ENCODE peak calls at places on chromosomes 12 and 14, in seven cellular contexts. N is H1, H is HepG2, U is A549, F is GM12878, Y is HCT116, K is SK-N-SH. J is an unnamed sample.

GRCh38 chr14:101507306-101508150 is 53.8 kb upstream of the DIO3 start:
- DNase-seq in U (no peak), H (no peak), Y (no peak), F (no peak), N (no peak), K (no peak), J (no peak)

GRCh38 chr12:42446761-42447160 is 120.8 kb downstream of the PPHLN1 start:
- DNase-seq in N (peak; percentile 33), Y (no peak), H (no peak), F (no peak), K (no peak), U (no peak), J (no peak)

GRCh38 chr14:63224196-63224595 is 20.0 kb downstream of the RHOJ start:
- DNase-seq in F (no peak), K (no peak), U (no peak), H (no peak), N (no peak), Y (no peak), J (no peak)

GRCh38 chr12:5685935-5686334 is 254.0 kb downstream of the NTF3 start:
- DNase-seq in F (no peak), N (no peak), Y (no peak), K (no peak), H (no peak), U (no peak), J (no peak)

GRCh38 chr12:132489078-132489601 is 811 bp upstream of the FBRSL1 start:
- DNase-seq in Y (no peak), F (no peak), H (no peak), U (no peak), K (no peak), N (no peak), J (peak; percentile 90)

GRCh38 chr14:21408152-21408551 is 24.3 kb upstream of the SUPT16H start:
- DNase-seq in Y (no peak), U (peak; percentile 13), K (no peak), N (no peak), F (no peak), H (no peak), J (no peak)

GRCh38 chr12:44428825-44429224 is 447.3 kb downstream of the NELL2 start:
- DNase-seq in N (no peak), K (no peak), F (no peak), Y (no peak), U (no peak), H (no peak), J (no peak)

GRCh38 chr12:113158439-113159203 is 9.1 kb downstream of the CFAP73 start:
- DNase-seq in U (no peak), H (no peak), F (no peak), N (no peak), K (no peak), Y (no peak), J (no peak)

GRCh38 chr14:23119362-23120327 is 590 bp upstream of the CEBPE start:
- DNase-seq in U (no peak), K (no peak), H (no peak), F (no peak), N (no peak), Y (no peak), J (peak; percentile 96)

GRCh38 chr12:99804715-99805114 is 157.2 kb downstream of the GARIN6 start:
- DNase-seq in Y (no peak), N (no peak), H (no peak), F (no peak), K (no peak), U (no peak), J (no peak)

GRCh38 chr14:101236496-101237240 is 324.6 kb upstream of the DIO3 start:
- DNase-seq in F (no peak), Y (no peak), U (no peak), K (no peak), N (no peak), H (peak; percentile 16), J (no peak)

GRCh38 chr14:34502826-34503225 is 36.7 kb downstream of the EAPP start:
- DNase-seq in F (no peak), K (no peak), U (no peak), Y (no peak), H (no peak), N (no peak), J (no peak)

GRCh38 chr14:77025744-77026165 is 2.8 kb downstream of the IRF2BPL start:
- DNase-seq in N (no peak), H (no peak), Y (no peak), F (no peak), K (peak; percentile 58), U (no peak), J (no peak)

GRCh38 chr14:101291390-101291789 is 269.9 kb upstream of the DIO3 start:
- DNase-seq in H (no peak), K (no peak), U (no peak), F (no peak), N (no peak), Y (no peak), J (no peak)

GRCh38 chr12:5230151-5230550 is 186.5 kb downstream of the KCNA5 start:
- DNase-seq in Y (no peak), F (no peak), U (no peak), H (no peak), K (no peak), N (no peak), J (no peak)

GRCh38 chr12:29316772-29317171 is 64.2 kb downstream of the ERGIC2 start:
- DNase-seq in U (no peak), Y (no peak), K (no peak), F (no peak), N (no peak), H (no peak), J (no peak)

DNA sequence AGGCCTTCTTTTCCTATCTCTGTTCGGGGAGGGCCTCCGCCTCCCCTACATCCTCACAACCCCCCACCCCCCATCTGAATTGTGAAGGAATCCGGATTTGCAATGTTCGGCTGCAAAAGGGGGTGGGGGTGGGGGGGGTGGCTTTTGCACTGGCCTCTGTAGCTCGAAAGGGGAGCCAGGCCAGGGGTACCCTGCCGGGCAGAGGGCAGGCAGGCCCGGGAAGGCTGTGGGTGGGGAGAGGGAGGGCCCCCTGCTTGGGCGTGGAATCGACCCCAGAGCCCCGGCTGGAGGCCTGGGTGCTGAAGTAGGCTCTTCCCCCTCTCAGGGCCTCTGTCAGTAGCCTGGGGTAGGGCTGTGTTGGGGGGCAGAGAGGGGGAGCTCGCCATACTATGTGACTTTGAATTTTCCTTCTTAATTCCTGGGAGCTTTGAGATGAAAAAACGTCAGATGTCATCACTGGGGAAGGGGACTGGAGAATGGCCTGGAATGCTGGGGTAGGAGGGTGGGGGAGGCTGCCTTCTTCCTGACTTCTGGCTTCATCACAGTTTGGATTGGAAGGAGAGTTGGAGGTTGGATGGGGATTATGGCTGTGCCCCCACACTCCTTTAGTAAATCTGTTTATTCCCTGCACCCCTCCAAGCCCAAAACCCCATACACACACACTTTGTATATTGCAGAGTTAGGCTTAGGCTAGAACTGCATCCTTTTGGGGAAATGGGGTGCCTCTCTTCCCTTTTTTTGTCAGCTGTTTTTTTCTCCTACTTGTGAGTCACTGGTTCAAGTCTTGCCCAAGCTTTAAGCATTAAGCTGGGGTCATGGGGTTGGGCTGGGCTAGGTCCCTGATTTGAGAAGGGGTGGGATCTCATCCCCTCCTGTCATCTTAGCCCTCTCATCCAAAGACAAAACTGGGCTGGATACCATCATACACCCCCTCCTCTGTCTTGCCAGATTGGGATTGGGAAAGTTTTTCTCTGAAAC is 1.3 kb downstream of the LRP1 start:
- DNase-seq in H (no peak), N (no peak), F (no peak), K (peak; percentile 66), U (no peak), Y (no peak), J (peak; percentile 54)
- TF ChIP-seq MAX in H (no peak), N (no peak), F (no peak), K (no peak), U (no peak), Y (no peak), J (no peak)

DNA sequence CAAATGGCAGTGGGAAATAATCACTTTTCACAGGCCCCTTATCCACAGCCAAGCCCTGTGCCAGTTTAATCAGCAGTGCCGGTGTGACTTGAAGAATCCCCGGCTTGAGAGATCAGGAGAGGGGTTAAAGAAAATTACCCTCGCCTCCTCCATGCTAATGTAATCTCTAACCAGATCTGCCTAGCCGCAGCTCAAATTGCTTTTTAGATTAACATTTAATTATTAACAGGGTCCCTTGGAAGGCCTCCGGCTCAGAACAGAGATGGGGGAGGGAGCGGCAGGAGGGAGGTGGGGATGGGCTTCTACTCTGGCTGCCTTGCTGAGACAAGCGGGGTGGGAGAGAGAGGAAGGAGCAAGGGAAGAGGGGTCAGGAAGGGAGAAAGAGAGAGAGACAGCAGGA is 24.0 kb downstream of the FAM222A start:
- DNase-seq in K (peak; percentile 71), H (peak; percentile 70), N (no peak), U (no peak), F (no peak), Y (no peak), J (no peak)
- H3K4me3 ChIP-seq in K (no peak overlapping the region), H (no peak overlapping the region), N (no peak overlapping the region), U (no peak overlapping the region), F (no peak overlapping the region), Y (no peak overlapping the region), J (no peak overlapping the region)

GRCh38 chr12:1532796-1533195 is 61.6 kb downstream of the FBXL14 start:
- DNase-seq in N (no peak), H (no peak), K (no peak), Y (no peak), F (no peak), U (no peak), J (no peak)

GRCh38 chr12:1536817-1537216 is 57.6 kb downstream of the FBXL14 start:
- DNase-seq in H (no peak), U (no peak), N (no peak), K (no peak), Y (no peak), F (no peak), J (no peak)

GRCh38 chr12:1533602-1534304 is 60.6 kb downstream of the FBXL14 start:
- DNase-seq in F (peak; percentile 77), Y (no peak), K (no peak), U (no peak), H (no peak), N (no peak), J (peak; percentile 81)

GRCh38 chr12:1533205-1533601 is 61.2 kb downstream of the FBXL14 start:
- DNase-seq in H (no peak), N (no peak), U (no peak), K (peak; percentile 49), Y (no peak), F (peak; percentile 46), J (peak; percentile 82)

GRCh38 chr12:1534708-1535107 is 59.7 kb downstream of the FBXL14 start:
- DNase-seq in Y (no peak), U (no peak), F (peak; percentile 54), H (no peak), N (no peak), K (no peak), J (peak; percentile 51)
- TF ChIP-seq MAX in Y (no peak), U (no peak), F (no peak), H (no peak), N (no peak), K (no peak), J (no peak)

GRCh38 chr12:94686834-94687628 is 36.7 kb upstream of the TMCC3 start:
- DNase-seq in N (no peak), Y (no peak), F (no peak), K (no peak), H (no peak), U (no peak), J (no peak)

GRCh38 chr12:94690199-94690695 is 39.9 kb upstream of the TMCC3 start:
- DNase-seq in H (peak; percentile 12), F (no peak), N (no peak), Y (no peak), K (no peak), U (no peak), J (no peak)

GRCh38 chr12:94689646-94690036 is 39.3 kb upstream of the TMCC3 start:
- DNase-seq in N (no peak), H (no peak), F (no peak), U (no peak), Y (no peak), K (no peak), J (peak; percentile 35)

GRCh38 chr12:94684416-94684815 is 34.1 kb upstream of the TMCC3 start:
- DNase-seq in K (no peak), H (no peak), F (no peak), Y (no peak), N (no peak), U (no peak), J (no peak)

GRCh38 chr12:94689002-94689645 is 38.8 kb upstream of the TMCC3 start:
- DNase-seq in U (no peak), K (no peak), H (no peak), F (no peak), Y (no peak), N (no peak), J (peak; percentile 81)
- H3K4me3 ChIP-seq in U (no peak overlapping the region), K (no peak overlapping the region), H (no peak overlapping the region), F (no peak overlapping the region), Y (no peak overlapping the region), N (no peak overlapping the region), J (no peak overlapping the region)